ENCODE peak calls at places on chromosome 12, in ten cellular contexts. Q is AG10803, J is mesendoderm, F is gastrocnemius medialis, R is type B pancreatic cell, G is NCI-H345, L is NCI-H748 treated with DMSO at 0.1 percent for 48 hours, C is AG09309, U is aorta, V is CD14-positive monocyte. P is an unnamed sample.

GRCh38 chr12:132376464-132376830 is 47.1 kb upstream of the GALNT9 start:
- DNase-seq in U (no peak), C (no peak), G (no peak), L (no peak), Q (no peak), J (no peak), F (no peak), R (no peak), V (no peak), P (no peak)

GRCh38 chr12:75489613-75490210 is 9.2 kb downstream of the GLIPR1 start:
- DNase-seq in U (no peak), G (no peak), Q (peak), L (no peak), R (no peak), V (no peak), J (no peak), C (no peak), F (no peak), P (no peak)

GRCh38 chr12:89156324-89156723 is 196.0 kb downstream of the DUSP6 start:
- DNase-seq in R (no peak), F (no peak), G (no peak), V (no peak), Q (no peak), J (no peak), L (no peak), C (no peak), U (no peak), P (no peak)

GRCh38 chr12:12466157-12466556 is 96.5 kb downstream of the DUSP16 start:
- DNase-seq in R (no peak), J (no peak), U (no peak), L (no peak), C (no peak), V (no peak), G (no peak), Q (no peak), F (no peak), P (no peak)

GRCh38 chr12:10235761-10236631 is 23.3 kb downstream of the GABARAPL1 start:
- DNase-seq in V (no peak), R (no peak), F (no peak), G (peak), U (no peak), J (peak), Q (peak), L (peak), C (no peak), P (no peak)

GRCh38 chr12:123973552-123974341 is 732 bp downstream of the ZNF664 start:
- DNase-seq in Q (peak), G (peak), U (peak), C (no peak), J (peak), F (peak), L (peak), R (no peak), V (no peak), P (no peak)

GRCh38 chr12:4307593-4308333 is 13.2 kb upstream of the TIGAR start:
- DNase-seq in F (peak), U (no peak), J (peak), V (peak), R (peak), G (peak), L (peak), C (peak), Q (peak), P (peak)

GRCh38 chr12:93698307-93699092 is 21.3 kb downstream of the CRADD start:
- DNase-seq in Q (peak), R (no peak), J (no peak), G (peak), U (no peak), F (no peak), C (no peak), V (no peak), L (no peak), P (no peak)

GRCh38 chr12:124114316-124114715 is 141.3 kb downstream of the ZNF664 start:
- DNase-seq in F (no peak), J (no peak), U (no peak), R (no peak), C (no peak), G (no peak), Q (no peak), V (no peak), L (no peak), P (no peak)

GRCh38 chr12:29428630-29429029 is 47.7 kb upstream of the ERGIC2 start:
- DNase-seq in F (no peak), L (no peak), U (no peak), V (peak), Q (peak), G (no peak), C (peak), R (no peak), J (no peak), P (peak)

GRCh38 chr12:47184229-47184628 is 104.5 kb upstream of the AMIGO2 start:
- DNase-seq in R (no peak), C (no peak), G (no peak), L (no peak), V (no peak), Q (no peak), J (no peak), U (no peak), F (no peak), P (no peak)

GRCh38 chr12:94666158-94666557 is 15.8 kb upstream of the TMCC3 start:
- DNase-seq in F (no peak), J (no peak), V (no peak), U (no peak), L (no peak), R (no peak), G (no peak), C (no peak), Q (no peak), P (no peak)

GRCh38 chr12:9329019-9329418 is 120.8 kb upstream of the PZP start:
- DNase-seq in C (no peak), F (no peak), U (no peak), J (no peak), Q (no peak), G (no peak), V (no peak), L (no peak), R (no peak), P (no peak)

GRCh38 chr12:99332936-99333591 is 314.5 kb upstream of the GARIN6 start:
- DNase-seq in G (peak), Q (no peak), R (no peak), U (no peak), F (no peak), J (no peak), V (no peak), C (no peak), L (no peak), P (no peak)

GRCh38 chr12:11689591-11690158 is 40.2 kb downstream of the ETV6 start:
- DNase-seq in U (no peak), J (no peak), G (peak), Q (no peak), V (no peak), C (no peak), R (no peak), L (no peak), F (no peak), P (no peak)

GRCh38 chr12:94109154-94109553 is 39.2 kb upstream of the PLXNC1 start:
- DNase-seq in U (no peak), Q (peak), C (no peak), G (no peak), L (no peak), R (no peak), V (no peak), J (no peak), F (no peak), P (no peak)

GRCh38 chr12:41970744-41971143 is 173.9 kb downstream of the GXYLT1 start:
- DNase-seq in L (no peak), C (no peak), G (no peak), R (no peak), Q (no peak), F (no peak), V (no peak), J (no peak), U (no peak), P (no peak)

GRCh38 chr12:11944321-11944720 is 126.4 kb upstream of the BCL2L14 start:
- DNase-seq in R (no peak), Q (no peak), F (no peak), L (no peak), V (no peak), G (no peak), U (no peak), J (no peak), C (no peak), P (no peak)